ENCODE peak calls at places on chromosomes 1 and 21, in seven cellular contexts. One of them, this sample, is unnamed.
A peak's percentile ranks its signal among the peaks of the same experiment; 100 is the strongest.

GRCh38 chr21:22743085-22743484 is 1744.9 kb downstream of the NCAM2 start:
- DNase-seq in GM23248: no peak
- DNase-seq in foreskin fibroblast: no peak
- DNase-seq in lung microvascular endothelial cell: no peak
- DNase-seq in HT1080: no peak
- DNase-seq in PC-3: no peak
- DNase-seq in KG1: no peak
- DNase-seq in this sample: no peak

GRCh38 chr1:70204578-70204977 is 801 bp downstream of the LRRC40 start:
- DNase-seq in PC-3: no peak
- DNase-seq in KG1: no peak
- DNase-seq in foreskin fibroblast: peak; percentile 24
- DNase-seq in GM23248: peak; percentile 42
- DNase-seq in lung microvascular endothelial cell: peak; percentile 21
- DNase-seq in HT1080: peak; percentile 7
- DNase-seq in this sample: no peak

GRCh38 chr1:61426884-61427283 is 298.1 kb downstream of the TM2D1 start:
- DNase-seq in foreskin fibroblast: no peak
- DNase-seq in HT1080: no peak
- DNase-seq in lung microvascular endothelial cell: no peak
- DNase-seq in GM23248: no peak
- DNase-seq in KG1: no peak
- DNase-seq in PC-3: no peak
- DNase-seq in this sample: no peak

GRCh38 chr21:46550511-46550941 is 54.4 kb downstream of the S100B start:
- DNase-seq in foreskin fibroblast: no peak
- DNase-seq in PC-3: no peak
- DNase-seq in lung microvascular endothelial cell: no peak
- DNase-seq in KG1: no peak
- DNase-seq in HT1080: no peak
- DNase-seq in GM23248: no peak
- DNase-seq in this sample: no peak

GRCh38 chr1:162564762-162565218 is 3.3 kb downstream of the UAP1 start:
- DNase-seq in PC-3: no peak
- DNase-seq in KG1: no peak
- DNase-seq in HT1080: peak; percentile 24
- DNase-seq in GM23248: peak; percentile 60
- DNase-seq in foreskin fibroblast: no peak
- DNase-seq in lung microvascular endothelial cell: peak; percentile 32
- DNase-seq in this sample: no peak

GRCh38 chr1:42420145-42420544 is 35.7 kb downstream of the ZMYND12 start:
- DNase-seq in KG1: no peak
- DNase-seq in GM23248: no peak
- DNase-seq in HT1080: no peak
- DNase-seq in lung microvascular endothelial cell: no peak
- DNase-seq in PC-3: no peak
- DNase-seq in foreskin fibroblast: no peak
- DNase-seq in this sample: no peak

GRCh38 chr1:20185834-20186782 is at the start of the genes PLA2G2C and UBXN10:
- DNase-seq in HT1080: no peak
- DNase-seq in KG1: no peak
- DNase-seq in GM23248: peak; percentile 23
- DNase-seq in PC-3: no peak
- DNase-seq in foreskin fibroblast: no peak
- DNase-seq in lung microvascular endothelial cell: peak; percentile 24
- DNase-seq in this sample: no peak

GRCh38 chr1:11062965-11063401 is 3.2 kb upstream of the SRM start:
- DNase-seq in KG1: no peak
- DNase-seq in foreskin fibroblast: peak; percentile 31
- DNase-seq in HT1080: peak; percentile 43
- DNase-seq in GM23248: peak; percentile 84
- DNase-seq in lung microvascular endothelial cell: no peak
- DNase-seq in PC-3: no peak
- DNase-seq in this sample: no peak

GRCh38 chr1:44119525-44119924 is 904 bp downstream of the KLF17 start:
- DNase-seq in foreskin fibroblast: no peak
- DNase-seq in HT1080: no peak
- DNase-seq in KG1: no peak
- DNase-seq in GM23248: no peak
- DNase-seq in PC-3: no peak
- DNase-seq in lung microvascular endothelial cell: no peak
- DNase-seq in this sample: no peak

GRCh38 chr1:26537951-26538352 is 8.4 kb downstream of the RPS6KA1 start:
- DNase-seq in PC-3: peak; percentile 95
- DNase-seq in KG1: peak; percentile 41
- DNase-seq in lung microvascular endothelial cell: no peak
- DNase-seq in GM23248: peak; percentile 53
- DNase-seq in foreskin fibroblast: peak; percentile 61
- DNase-seq in HT1080: peak; percentile 29
- DNase-seq in this sample: peak; percentile 68

GRCh38 chr1:17957588-17958267 is 149.9 kb upstream of the IGSF21 start:
- DNase-seq in KG1: no peak
- DNase-seq in lung microvascular endothelial cell: no peak
- DNase-seq in foreskin fibroblast: peak; percentile 15
- DNase-seq in GM23248: peak; percentile 27
- DNase-seq in PC-3: no peak
- DNase-seq in HT1080: no peak
- DNase-seq in this sample: no peak

GRCh38 chr1:54310439-54311328 is 95.5 kb downstream of the SSBP3 start:
- DNase-seq in foreskin fibroblast: peak; percentile 61
- DNase-seq in PC-3: peak; percentile 30
- DNase-seq in KG1: no peak
- DNase-seq in lung microvascular endothelial cell: peak; percentile 72
- DNase-seq in HT1080: peak; percentile 38
- DNase-seq in GM23248: peak; percentile 39
- DNase-seq in this sample: peak; percentile 50